ENCODE peak calls at places on chromosomes 3 and 15, in seven cellular contexts. L, C, A, X, Z, W and O are unnamed samples.

GRCh38 chr3:52172262-52172757 is 18.1 kb upstream of the POC1A start:
- DNase-seq in L (no peak), C (no peak), A (no peak), X (no peak), Z (no peak), W (no peak), O (no peak)

GRCh38 chr3:52742418-52743041 is 28.2 kb downstream of the NEK4 start:
- DNase-seq in L (no peak), C (no peak), A (peak), X (no peak), Z (no peak), W (no peak), O (no peak)

GRCh38 chr15:63065262-63066234 is 23.0 kb downstream of the TPM1 start:
- DNase-seq in L (no peak), C (no peak), A (no peak), X (no peak), Z (no peak), W (no peak), O (no peak)

GRCh38 chr3:190338717-190339116 is 16.5 kb upstream of the CLDN1 start:
- DNase-seq in L (no peak), C (no peak), A (peak), X (peak), Z (no peak), W (no peak), O (no peak)

GRCh38 chr3:152524198-152525140 is 255.7 kb downstream of the MBNL1 start:
- DNase-seq in L (no peak), C (peak), A (peak), X (peak), Z (no peak), W (peak), O (peak)

GRCh38 chr3:124928333-124929202 is 6.0 kb downstream of the MUC13 start:
- DNase-seq in L (no peak), C (peak), A (peak), X (peak), Z (peak), W (peak), O (peak)

GRCh38 chr3:127822166-127822835 is at the start of gene MGLL:
- DNase-seq in L (peak), C (peak), A (no peak), X (peak), Z (no peak), W (no peak), O (no peak)

GRCh38 chr15:52232327-52232726 is 41.1 kb upstream of the GNB5 start:
- DNase-seq in L (no peak), C (no peak), A (no peak), X (no peak), Z (no peak), W (no peak), O (no peak)

GRCh38 chr15:99123706-99124451 is 19.0 kb downstream of the SYNM start:
- DNase-seq in L (peak), C (peak), A (peak), X (peak), Z (peak), W (peak), O (peak)

GRCh38 chr3:23263796-23264195 is 60.7 kb downstream of the UBE2E2 start:
- DNase-seq in L (no peak), C (no peak), A (no peak), X (no peak), Z (no peak), W (no peak), O (no peak)

GRCh38 chr3:152146461-152146860 is 122.3 kb upstream of the MBNL1 start:
- DNase-seq in L (no peak), C (no peak), A (no peak), X (no peak), Z (no peak), W (no peak), O (no peak)

GRCh38 chr3:181075098-181075497 is 85.6 kb upstream of the DNAJC19 start:
- DNase-seq in L (no peak), C (no peak), A (no peak), X (no peak), Z (no peak), W (no peak), O (no peak)

GRCh38 chr3:36525115-36525711 is 144.9 kb downstream of the STAC start:
- DNase-seq in L (no peak), C (no peak), A (no peak), X (no peak), Z (no peak), W (no peak), O (no peak)

GRCh38 chr3:191566469-191566868 is 105.5 kb downstream of the PYDC2 start:
- DNase-seq in L (no peak), C (no peak), A (no peak), X (no peak), Z (no peak), W (no peak), O (no peak)

GRCh38 chr3:150147776-150148175 is 177.1 kb upstream of the PFN2 start:
- DNase-seq in L (no peak), C (no peak), A (no peak), X (no peak), Z (no peak), W (no peak), O (no peak)

GRCh38 chr3:30658328-30659052 is 52.1 kb downstream of the TGFBR2 start:
- DNase-seq in L (no peak), C (peak), A (peak), X (no peak), Z (no peak), W (no peak), O (no peak)

GRCh38 chr15:100733088-100733487 is 130.7 kb downstream of the ASB7 start:
- DNase-seq in L (no peak), C (no peak), A (no peak), X (peak), Z (no peak), W (peak), O (no peak)

GRCh38 chr15:65862682-65863081 is 6.6 kb upstream of the RAB11A start:
- DNase-seq in L (no peak), C (no peak), A (peak), X (peak), Z (no peak), W (no peak), O (no peak)

GRCh38 chr15:66145242-66146182 is 108.0 kb downstream of the MEGF11 start:
- DNase-seq in L (no peak), C (no peak), A (no peak), X (no peak), Z (no peak), W (no peak), O (no peak)

GRCh38 chr3:194326192-194327029 is 24.7 kb downstream of the CPN2 start:
- DNase-seq in L (no peak), C (no peak), A (peak), X (no peak), Z (no peak), W (peak), O (no peak)

GRCh38 chr15:29870495-29871151 is 48.4 kb upstream of the TJP1 start:
- DNase-seq in L (no peak), C (peak), A (no peak), X (peak), Z (no peak), W (no peak), O (no peak)

GRCh38 chr15:53611145-53611920 is 148.1 kb downstream of the WDR72 start:
- DNase-seq in L (no peak), C (no peak), A (no peak), X (no peak), Z (no peak), W (no peak), O (no peak)

GRCh38 chr3:155316450-155316849 is 23.0 kb upstream of the STRIT1 start:
- DNase-seq in L (no peak), C (no peak), A (no peak), X (no peak), Z (no peak), W (peak), O (no peak)

GRCh38 chr15:27532358-27532757 is 561.4 kb downstream of the GABRG3 start:
- DNase-seq in L (no peak), C (no peak), A (no peak), X (no peak), Z (no peak), W (no peak), O (no peak)
- TF ChIP-seq CTCF in L (no peak), C (no peak), A (no peak), X (no peak), Z (no peak), W (no peak), O (no peak)

GRCh38 chr3:111473550-111473949 is 68.4 kb upstream of the CD96 start:
- DNase-seq in L (no peak), C (no peak), A (peak), X (no peak), Z (no peak), W (no peak), O (no peak)
- TF ChIP-seq CTCF in L (no peak), C (no peak), A (no peak), X (no peak), Z (no peak), W (no peak), O (no peak)

DNA sequence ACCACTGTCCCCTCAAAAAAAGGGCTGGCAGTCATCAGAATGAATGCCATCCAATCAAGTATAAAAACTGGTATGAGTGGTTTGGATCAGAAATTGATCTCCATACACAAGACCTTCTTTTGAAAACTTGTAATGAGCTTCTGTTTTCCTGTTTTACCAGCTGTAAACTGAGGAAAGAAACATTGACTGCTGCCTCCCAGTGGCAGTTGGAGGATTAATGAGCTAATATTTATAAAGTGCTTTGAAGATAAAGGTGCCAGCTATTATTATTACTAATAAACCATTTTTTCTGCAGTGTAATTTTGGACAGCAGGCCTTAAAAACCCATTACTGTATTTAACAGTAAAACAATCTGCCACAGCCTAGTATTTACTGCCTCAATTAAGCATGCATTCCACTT is 11.4 kb downstream of the CHL1 start:
- DNase-seq in L (no peak), C (no peak), A (no peak), X (no peak), Z (no peak), W (no peak), O (no peak)
- TF ChIP-seq CTCF in L (no peak), C (no peak), A (no peak), X (no peak), Z (no peak), W (no peak), O (no peak)

GRCh38 chr15:91948001-91948608 is 94.6 kb downstream of the SLCO3A1 start:
- DNase-seq in L (no peak), C (peak), A (no peak), X (peak), Z (no peak), W (no peak), O (no peak)
- TF ChIP-seq CTCF in L (no peak), C (no peak), A (no peak), X (no peak), Z (no peak), W (no peak), O (no peak)

GRCh38 chr3:172333692-172334457 is 114.4 kb downstream of the GHSR start:
- DNase-seq in L (no peak), C (no peak), A (no peak), X (no peak), Z (no peak), W (no peak), O (no peak)
- TF ChIP-seq CTCF in L (no peak), C (no peak), A (peak), X (no peak), Z (no peak), W (no peak), O (no peak)

GRCh38 chr3:123365450-123366143 is 83.3 kb downstream of the ADCY5 start:
- DNase-seq in L (no peak), C (no peak), A (peak), X (peak), Z (no peak), W (no peak), O (no peak)

GRCh38 chr3:123357275-123357674 is 91.6 kb downstream of the ADCY5 start:
- DNase-seq in L (no peak), C (no peak), A (no peak), X (no peak), Z (no peak), W (no peak), O (no peak)

GRCh38 chr3:123361019-123361418 is 87.9 kb downstream of the ADCY5 start:
- DNase-seq in L (no peak), C (no peak), A (no peak), X (no peak), Z (no peak), W (no peak), O (no peak)
- TF ChIP-seq CTCF in L (no peak), C (no peak), A (peak), X (no peak), Z (no peak), W (no peak), O (no peak)

GRCh38 chr3:44926172-44926571 is 49.8 kb downstream of the ZDHHC3 start:
- DNase-seq in L (no peak), C (no peak), A (no peak), X (peak), Z (no peak), W (no peak), O (no peak)
- TF ChIP-seq CTCF in L (no peak), C (no peak), A (peak), X (no peak), Z (no peak), W (peak), O (no peak)

GRCh38 chr15:48250640-48251076 is 44.6 kb downstream of the SLC12A1 start:
- DNase-seq in L (no peak), C (peak), A (peak), X (no peak), Z (no peak), W (peak), O (no peak)
- TF ChIP-seq CTCF in L (peak), C (peak), A (peak), X (peak), Z (peak), W (peak), O (no peak)

DNA sequence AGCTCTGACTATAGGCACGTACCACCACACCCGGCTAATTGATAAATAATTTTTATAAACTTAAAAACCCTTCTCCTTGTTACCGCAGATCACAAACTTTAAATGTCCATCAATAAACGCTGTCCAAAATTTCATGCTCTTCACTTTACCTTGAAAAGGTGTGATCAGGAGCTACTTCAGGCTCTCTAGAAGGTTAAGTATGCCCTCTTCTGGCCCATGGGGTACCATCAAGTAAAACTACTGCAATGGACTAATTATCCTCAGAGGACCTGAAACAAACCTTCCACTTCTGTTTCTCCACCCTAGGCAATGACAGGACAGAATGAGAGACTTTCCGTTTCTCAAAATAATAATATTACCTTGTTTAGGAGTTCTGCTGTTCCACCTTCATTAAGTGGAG is 9.2 kb downstream of the LZTFL1 start:
- DNase-seq in L (no peak), C (no peak), A (peak), X (no peak), Z (no peak), W (no peak), O (no peak)
- TF ChIP-seq CTCF in L (no peak), C (no peak), A (peak), X (no peak), Z (no peak), W (peak), O (no peak)

GRCh38 chr15:33242669-33243191 is 48.2 kb upstream of the FMN1 start:
- DNase-seq in L (no peak), C (no peak), A (no peak), X (no peak), Z (no peak), W (no peak), O (no peak)
- TF ChIP-seq CTCF in L (no peak), C (no peak), A (peak), X (no peak), Z (no peak), W (peak), O (no peak)